ENCODE peak calls at places on chromosomes 1 and 21, in four cellular contexts. L, W, R and S are unnamed samples. For H3K79me1 and H3K4me1, the result is how much of the 10 kb centered on the place peaks cover.

GRCh38 chr1:14849038-14849437 is 250.6 kb downstream of the KAZN start:
- DNase-seq in L (no peak), R (no peak), W (no peak), S (no peak)

GRCh38 chr1:244273845-244274619 is 177.7 kb downstream of the ADSS2 start:
- DNase-seq in L (peak), W (no peak), R (peak), S (peak)

GRCh38 chr1:246794261-246795093 is 70.3 kb downstream of the SCCPDH start:
- DNase-seq in L (peak), W (no peak), R (no peak), S (peak)

GRCh38 chr1:85692730-85693314 is 15.4 kb downstream of the ZNHIT6 start:
- DNase-seq in L (peak), W (no peak), R (no peak), S (peak)

GRCh38 chr1:99850458-99850974 is 355 bp downstream of the AGL start:
- DNase-seq in W (no peak), R (no peak), L (no peak), S (no peak)

GRCh38 chr1:25197235-25197930 is 34.9 kb downstream of the SYF2 start:
- DNase-seq in W (no peak), R (no peak), L (no peak), S (no peak)

GRCh38 chr21:45329261-45330074 is 41.8 kb upstream of the POFUT2 start:
- DNase-seq in W (no peak), R (no peak), L (no peak), S (peak)

GRCh38 chr1:2194319-2194897 is at the start of gene FAAP20:
- DNase-seq in R (no peak), W (peak), L (peak), S (peak)

GRCh38 chr1:29655145-29655544 is 418.8 kb downstream of the PTPRU start:
- DNase-seq in L (no peak), W (no peak), R (no peak), S (no peak)

GRCh38 chr1:169538998-169539871 is 47.0 kb downstream of the F5 start:
- DNase-seq in W (no peak), L (peak), R (no peak), S (no peak)

GRCh38 chr1:230040440-230040839 is 26.6 kb upstream of the GALNT2 start:
- DNase-seq in R (no peak), L (no peak), W (no peak), S (no peak)

GRCh38 chr1:196609114-196609737 is 986 bp upstream of the KCNT2 start:
- DNase-seq in L (peak), W (peak), R (no peak), S (peak)

GRCh38 chr1:111192643-111193519 is 7.6 kb downstream of the DENND2D start:
- DNase-seq in W (no peak), L (peak), R (no peak), S (peak)

GRCh38 chr21:25835397-25835796 is 100.6 kb downstream of the GABPA start:
- DNase-seq in R (no peak), L (no peak), W (no peak), S (no peak)

GRCh38 chr1:181479137-181479745 is 4.1 kb upstream of the CACNA1E start:
- DNase-seq in W (peak), R (peak), L (peak), S (peak)

GRCh38 chr1:204180133-204180532 is 14.0 kb upstream of the REN start:
- DNase-seq in L (no peak), R (no peak), W (no peak), S (no peak)

GRCh38 chr1:47434051-47434842 is 3.6 kb upstream of the FOXD2 start:
- DNase-seq in R (no peak), W (peak), L (peak), S (peak)

GRCh38 chr1:244559561-244559960 is 93.4 kb upstream of the DESI2 start:
- DNase-seq in L (no peak), W (no peak), R (no peak), S (no peak)

GRCh38 chr1:212562771-212563170 is 45.8 kb upstream of the ATF3 start:
- DNase-seq in R (no peak), W (no peak), L (no peak), S (no peak)

GRCh38 chr1:107622975-107623374 is 342.0 kb downstream of the VAV3 start:
- DNase-seq in W (no peak), R (no peak), L (peak), S (no peak)

GRCh38 chr1:186187601-186188000 is 187.5 kb downstream of the TPR start:
- DNase-seq in W (no peak), R (no peak), L (no peak), S (no peak)
- H3K18ac ChIP-seq in W (no peak), R (no peak), L (peak), S (no peak)

GRCh38 chr1:31648633-31649032 is 4.0 kb upstream of the PEF1 start:
- DNase-seq in L (no peak), R (no peak), W (no peak), S (peak)

GRCh38 chr1:31645274-31645568 is 545 bp upstream of the PEF1 start:
- DNase-seq in L (no peak), R (no peak), W (no peak), S (no peak)

GRCh38 chr1:31648190-31648589 is 3.5 kb upstream of the PEF1 start:
- DNase-seq in L (no peak), W (no peak), R (no peak), S (no peak)

GRCh38 chr1:31646259-31646960 is 1.7 kb upstream of the PEF1 start:
- DNase-seq in R (no peak), W (no peak), L (no peak), S (no peak)

GRCh38 chr1:31647106-31647505 is 2.4 kb upstream of the PEF1 start:
- DNase-seq in R (no peak), L (peak), W (no peak), S (peak)
- H3K79me1 ChIP-seq in R (under half), L (under half), W (under half), S (under half)

GRCh38 chr1:8094481-8095241 is 68.6 kb upstream of the ERRFI1 start:
- DNase-seq in R (no peak), W (no peak), L (peak), S (no peak)
- H3K4me1 ChIP-seq in R (under half), W (under half), L (under half), S (under half)

DNA sequence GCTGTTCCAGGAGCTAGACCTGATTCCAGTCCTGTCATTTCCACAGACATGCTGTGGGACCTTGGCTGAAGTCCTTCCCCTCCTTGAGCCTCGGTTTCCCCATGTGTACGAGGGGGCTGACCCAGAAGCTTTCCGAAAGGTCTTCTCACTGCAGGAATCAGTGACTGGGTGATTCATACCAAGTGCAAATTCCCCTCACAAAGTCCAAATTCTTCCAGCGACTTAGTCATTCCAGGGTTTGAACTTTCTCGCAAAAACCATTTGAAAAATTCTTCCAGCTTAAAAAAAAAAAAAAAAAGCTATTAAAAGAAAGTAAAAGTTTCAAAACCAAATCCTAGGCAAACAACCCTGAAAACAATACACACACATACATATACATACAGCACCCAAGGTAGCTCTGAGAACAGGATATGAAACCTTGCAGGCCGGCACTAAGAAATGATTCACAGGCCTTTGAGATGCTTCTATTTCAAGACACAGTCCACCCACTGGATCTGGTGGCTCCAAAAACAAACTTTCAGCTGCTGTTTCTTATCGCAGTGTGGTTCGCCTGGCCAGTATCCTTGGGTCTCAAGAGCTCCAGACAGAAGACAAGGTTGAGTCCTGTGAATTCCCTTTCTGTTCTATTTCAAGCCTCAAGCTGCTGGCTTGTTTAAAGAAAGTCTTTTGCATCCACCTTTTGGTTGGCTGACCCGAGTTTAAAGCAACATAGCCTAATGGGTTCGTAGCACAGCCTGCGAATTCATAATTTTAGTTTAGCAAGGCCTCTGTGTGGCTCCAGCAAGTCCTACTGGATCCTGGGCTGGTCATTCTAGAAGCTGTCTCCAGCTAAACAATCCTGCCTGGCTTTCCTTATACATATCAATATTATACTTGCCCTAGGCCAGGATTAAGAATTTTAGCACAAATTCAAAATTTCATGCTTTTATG is 18.0 kb upstream of the ID3 start:
- DNase-seq in R (no peak), L (peak), W (no peak), S (no peak)
- H3K18ac ChIP-seq in R (no peak), L (peak), W (no peak), S (no peak)

GRCh38 chr1:232594768-232595698 is 34.9 kb downstream of the SIPA1L2 start:
- DNase-seq in W (no peak), L (no peak), R (peak), S (no peak)
- H3K79me1 ChIP-seq in W (under half), L (under half), R (under half), S (under half)

GRCh38 chr1:112634367-112634766 is 14.7 kb downstream of the CAPZA1 start:
- DNase-seq in L (no peak), W (no peak), R (no peak), S (no peak)
- H3K4me1 ChIP-seq in L (under half), W (under half), R (under half), S (under half)

GRCh38 chr21:43922949-43923348 is 57.9 kb downstream of the AGPAT3 start:
- DNase-seq in R (no peak), L (no peak), W (no peak), S (no peak)

GRCh38 chr21:43919871-43920801 is 55.1 kb downstream of the AGPAT3 start:
- DNase-seq in L (peak), W (no peak), R (no peak), S (peak)

GRCh38 chr21:43921979-43922945 is 57.2 kb downstream of the AGPAT3 start:
- DNase-seq in L (peak), W (no peak), R (no peak), S (peak)

GRCh38 chr21:43923391-43923790 is 58.4 kb downstream of the AGPAT3 start:
- DNase-seq in L (peak), R (no peak), W (no peak), S (no peak)

GRCh38 chr21:43921602-43921978 is 56.6 kb downstream of the AGPAT3 start:
- DNase-seq in W (no peak), R (no peak), L (no peak), S (no peak)
- H3K18ac ChIP-seq in W (no peak), R (no peak), L (no peak), S (no peak)

GRCh38 chr1:232594018-232594502 is 35.9 kb downstream of the SIPA1L2 start:
- DNase-seq in W (no peak), L (peak), R (no peak), S (no peak)
- H3K79me1 ChIP-seq in W (under half), L (under half), R (under half), S (under half)

GRCh38 chr1:19463204-19463803 is 22.0 kb downstream of the CAPZB start:
- DNase-seq in R (no peak), L (no peak), W (no peak), S (no peak)
- H3K4me1 ChIP-seq in R (under half), L (under half), W (under half), S (under half)

GRCh38 chr1:41394918-41395598 is 33.8 kb downstream of the FOXO6 start:
- DNase-seq in W (peak), R (peak), L (no peak), S (peak)
- H3K18ac ChIP-seq in W (no peak), R (peak), L (no peak), S (no peak)